ENCODE peak calls at places on chromosomes 16 and 17, in six cellular contexts. S is HCT116, D is neural progenitor cell, O is hepatocyte, T is GM23248, B is PC-3. R is an unnamed sample. For H3K4me1, the result is how much of the 10 kb centered on the place peaks cover.

GRCh38 chr17:68719431-68719830 is 118.3 kb upstream of the FAM20A start:
- DNase-seq in S (no peak), D (no peak), O (no peak), T (peak), B (peak), R (no peak)

GRCh38 chr17:142102-142661 is 4.8 kb downstream of the SCGB1C2 start:
- DNase-seq in S (peak), D (no peak), O (no peak), T (peak), B (peak), R (no peak)

GRCh38 chr16:67277999-67278772 is 1.1 kb upstream of the PLEKHG4 start:
- DNase-seq in S (no peak), D (no peak), O (peak), T (peak), B (peak), R (peak)

GRCh38 chr17:8629371-8630226 is 926 bp downstream of the MYH10 start:
- DNase-seq in S (no peak), D (peak), O (peak), T (peak), B (no peak), R (no peak)

GRCh38 chr17:75731086-75731715 is 9.9 kb downstream of the ITGB4 start:
- DNase-seq in S (no peak), D (no peak), O (peak), T (no peak), B (no peak), R (no peak)

GRCh38 chr17:60149691-60150582 is at the start of gene CA4:
- DNase-seq in S (no peak), D (peak), O (no peak), T (no peak), B (no peak), R (no peak)

GRCh38 chr17:2022647-2023046 is 2.5 kb downstream of the RTN4RL1 start:
- DNase-seq in S (no peak), D (no peak), O (no peak), T (no peak), B (no peak), R (no peak)

GRCh38 chr17:37191219-37191618 is 184.6 kb upstream of the C17orf78 start:
- DNase-seq in S (no peak), D (no peak), O (no peak), T (no peak), B (peak), R (no peak)

GRCh38 chr17:10156579-10157488 is 41.6 kb downstream of the GAS7 start:
- DNase-seq in S (no peak), D (no peak), O (no peak), T (peak), B (no peak), R (no peak)

GRCh38 chr16:28821874-28822519 is 802 bp upstream of the ATXN2L start:
- DNase-seq in S (no peak), D (peak), O (no peak), T (peak), B (no peak), R (no peak)

GRCh38 chr16:87140211-87141200 is 176.7 kb downstream of the C16orf95 start:
- DNase-seq in S (no peak), D (no peak), O (no peak), T (no peak), B (no peak), R (no peak)

GRCh38 chr16:19916064-19916463 is 31.4 kb upstream of the GPRC5B start:
- DNase-seq in S (no peak), D (no peak), O (peak), T (no peak), B (no peak), R (no peak)

GRCh38 chr16:28915181-28915580 is 9.9 kb downstream of the RABEP2 start:
- DNase-seq in S (no peak), D (no peak), O (no peak), T (peak), B (peak), R (no peak)

GRCh38 chr16:12539185-12539929 is 264.3 kb downstream of the CPPED1 start:
- DNase-seq in S (no peak), D (no peak), O (peak), T (peak), B (peak), R (no peak)

GRCh38 chr16:12540290-12540689 is 263.4 kb downstream of the CPPED1 start:
- DNase-seq in S (no peak), D (no peak), O (no peak), T (no peak), B (no peak), R (no peak)

GRCh38 chr16:12542818-12543699 is 260.6 kb downstream of the CPPED1 start:
- DNase-seq in S (no peak), D (no peak), O (no peak), T (no peak), B (no peak), R (no peak)

GRCh38 chr16:12543700-12544476 is 259.8 kb downstream of the CPPED1 start:
- DNase-seq in S (no peak), D (no peak), O (no peak), T (no peak), B (no peak), R (no peak)

DNA sequence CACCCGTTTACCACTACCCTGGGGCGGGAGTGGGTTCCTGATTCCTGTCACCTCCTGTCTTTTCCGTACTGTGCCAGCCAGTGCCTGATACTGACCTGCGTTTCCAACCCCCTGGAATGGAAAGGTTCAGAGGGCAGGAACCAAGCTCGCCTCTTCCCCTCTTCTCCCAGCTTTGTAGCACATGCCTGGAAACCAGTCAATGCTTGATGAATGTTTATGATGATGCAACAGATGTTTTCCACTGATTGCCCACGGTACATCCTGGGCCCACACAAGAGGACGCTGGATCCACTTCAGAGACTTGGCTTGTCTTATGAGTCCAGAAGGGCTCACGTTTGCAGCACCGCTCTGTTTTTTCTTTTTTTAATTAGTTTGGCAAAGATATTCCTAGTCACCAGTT is 262.0 kb downstream of the CPPED1 start:
- DNase-seq in S (no peak), D (no peak), O (no peak), T (no peak), B (no peak), R (no peak)
- TF ChIP-seq EZH2phosphoT487 in S (no peak), D (no peak), O (no peak), T (no peak), B (no peak), R (no peak)

DNA sequence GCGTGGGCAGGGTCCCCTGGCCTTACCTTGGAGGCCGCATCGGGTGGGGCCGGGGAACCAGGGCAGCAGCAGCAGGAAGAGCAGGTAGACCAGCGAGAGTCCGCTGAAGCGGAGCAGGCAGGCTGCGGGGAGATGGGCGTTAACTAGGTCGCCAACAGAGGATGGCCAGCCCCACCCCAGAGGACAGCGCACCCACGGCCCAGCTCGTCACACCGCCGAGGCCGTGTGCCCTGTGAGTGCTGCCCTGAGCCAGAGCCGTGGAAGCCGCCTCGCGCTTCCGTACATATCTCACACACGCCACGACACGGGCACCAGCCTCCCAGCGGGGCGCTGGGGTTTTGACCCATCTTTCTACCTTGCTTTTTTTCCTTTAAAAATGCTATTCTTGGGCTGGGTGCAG is 35.7 kb downstream of the PIEZO1 start:
- DNase-seq in S (no peak), D (no peak), O (no peak), T (no peak), B (no peak), R (no peak)
- H3K4me1 ChIP-seq in S (under half), D (under half), O (under half), T (under half), B (under half), R (under half)

GRCh38 chr16:51507286-51507685 is 356.2 kb upstream of the SALL1 start:
- DNase-seq in S (no peak), D (no peak), O (no peak), T (no peak), B (no peak), R (no peak)
- H3K4me2 ChIP-seq in S (no peak), D (no peak), O (no peak), T (no peak), B (no peak), R (no peak)

DNA sequence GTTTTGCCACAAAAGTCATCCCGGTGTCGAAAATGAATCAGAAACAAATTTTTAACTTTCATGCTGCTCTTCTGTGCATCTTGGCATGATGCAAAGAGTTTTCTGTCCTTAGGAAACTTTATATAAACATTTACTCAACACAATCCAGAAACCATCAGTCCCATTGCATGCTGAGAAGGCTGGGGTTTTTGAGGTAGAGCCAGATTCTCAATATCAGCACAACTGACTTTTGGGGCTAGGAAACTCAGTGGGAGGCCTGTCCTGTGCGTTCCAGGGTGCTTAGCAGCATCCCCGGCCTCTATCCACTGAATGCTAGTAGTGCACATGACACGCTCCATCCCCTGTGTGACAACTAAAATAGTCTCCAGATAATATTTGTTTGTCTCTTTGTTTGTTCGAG is 253.0 kb upstream of the XYLT1 start:
- DNase-seq in S (no peak), D (no peak), O (no peak), T (no peak), B (no peak), R (no peak)
- TF ChIP-seq EZH2phosphoT487 in S (no peak), D (no peak), O (no peak), T (no peak), B (no peak), R (no peak)

DNA sequence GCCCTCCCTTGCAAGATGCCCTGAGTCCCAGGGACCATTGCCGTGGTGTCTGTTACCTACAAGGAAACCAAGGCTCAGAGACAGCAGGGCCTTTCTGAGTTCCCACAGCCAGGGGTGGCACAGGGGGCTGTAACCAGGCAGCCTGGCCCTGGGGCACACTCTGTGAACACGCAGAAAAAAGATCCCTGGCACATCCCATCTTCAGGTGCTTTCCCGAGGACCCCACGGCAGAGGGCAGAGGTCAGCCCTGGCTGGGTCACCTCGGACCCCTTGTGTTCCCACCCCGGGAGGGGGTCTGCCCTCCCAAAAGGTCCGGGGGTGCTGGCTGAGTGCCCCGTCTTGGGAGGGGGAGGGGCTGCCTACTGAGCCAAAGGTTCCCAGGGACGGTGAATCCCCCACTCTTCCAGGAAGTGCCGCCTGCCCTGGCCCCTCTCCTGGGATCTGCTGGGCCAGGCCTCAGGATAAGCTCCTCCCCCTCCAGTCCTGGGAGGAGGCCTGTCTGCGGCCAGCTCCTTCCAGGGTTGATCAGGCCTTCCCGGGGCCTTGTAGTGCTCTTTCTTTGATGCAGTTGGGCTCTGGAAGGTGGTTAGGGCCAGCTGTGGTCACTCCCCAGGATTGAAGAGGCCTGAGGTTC is 8.1 kb downstream of the GLIS2 start:
- DNase-seq in S (no peak), D (peak), O (peak), T (peak), B (no peak), R (no peak)
- H3K4me1 ChIP-seq in S (under half), D (under half), O (half or more), T (under half), B (under half), R (under half)

DNA sequence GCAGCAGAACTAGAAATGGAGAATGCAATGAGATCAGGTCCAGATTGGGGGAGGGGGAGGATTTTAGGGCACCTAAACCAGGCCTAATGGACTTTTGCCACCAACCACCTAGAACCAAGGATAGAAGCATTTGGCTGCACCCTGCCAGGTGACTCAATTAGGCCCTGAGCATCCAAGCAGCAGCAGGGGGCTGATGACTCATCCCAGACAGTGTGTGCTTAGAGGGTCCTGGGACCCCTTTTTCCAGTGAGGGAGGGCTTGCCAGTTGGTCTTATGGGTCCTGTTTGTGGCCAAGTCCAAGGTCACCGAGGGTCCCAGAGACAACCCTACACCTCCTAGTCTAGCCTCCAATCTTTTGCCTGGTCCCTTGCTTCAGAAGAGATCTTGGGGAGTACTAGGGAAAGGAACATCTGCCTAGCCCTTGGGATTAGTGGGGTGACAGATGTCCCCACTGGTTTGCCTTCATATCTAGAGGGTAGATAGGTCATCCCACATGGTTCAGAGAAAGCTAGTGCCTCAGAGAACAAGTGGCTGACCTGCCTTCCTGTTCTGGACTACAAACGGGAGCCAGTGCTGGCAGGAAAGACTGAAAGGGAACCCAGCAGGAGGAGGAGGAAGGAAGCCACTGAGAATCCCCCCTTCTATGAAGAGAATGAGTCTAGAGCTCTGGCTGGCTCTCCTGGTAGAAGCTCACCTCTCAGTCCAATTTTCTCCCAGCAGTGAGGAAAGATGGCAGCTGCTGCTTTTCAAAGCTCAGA is 1.6 kb upstream of the TBKBP1 start:
- DNase-seq in S (no peak), D (no peak), O (no peak), T (no peak), B (no peak), R (no peak)
- H3K4me2 ChIP-seq in S (peak), D (peak), O (peak), T (no peak), B (no peak), R (no peak)

DNA sequence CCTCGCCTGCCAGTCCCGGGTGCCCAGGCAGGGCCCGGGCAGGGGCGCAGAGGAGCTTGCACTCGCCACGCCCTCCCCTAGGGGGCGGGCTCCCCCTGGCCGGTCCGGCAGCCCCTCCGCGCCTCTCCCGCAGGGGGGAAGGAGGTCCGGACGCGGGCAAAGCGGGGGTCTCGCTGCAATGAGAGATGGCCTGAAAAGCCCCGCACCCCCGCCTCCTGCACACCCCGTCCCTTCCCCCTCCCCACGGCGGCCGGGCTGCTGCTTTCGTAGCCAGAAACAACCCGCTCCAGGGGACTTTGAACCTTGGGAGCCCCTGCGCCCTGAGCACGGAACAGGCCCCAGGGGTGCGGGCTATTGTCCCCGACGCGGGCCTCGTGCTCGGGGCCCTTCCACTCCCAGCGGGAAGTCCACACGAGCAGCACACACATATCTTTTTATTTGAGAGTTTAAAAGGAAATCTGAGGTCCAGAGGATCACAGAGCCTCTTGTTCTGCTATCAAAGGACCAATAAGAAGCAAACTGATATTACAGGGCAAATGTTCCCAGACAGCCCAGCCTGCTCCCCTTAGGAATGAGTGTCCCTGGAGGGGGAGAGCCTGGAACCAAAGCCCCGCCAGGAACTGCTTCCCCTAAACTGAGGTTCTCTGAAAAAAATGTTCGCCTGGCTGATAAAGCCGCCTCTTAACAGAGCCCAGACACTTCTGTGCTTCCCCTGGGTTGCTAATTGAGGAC is 5.8 kb upstream of the CBX4 start:
- DNase-seq in S (no peak), D (peak), O (peak), T (peak), B (peak), R (peak)
- TF ChIP-seq EZH2phosphoT487 in S (no peak), D (no peak), O (no peak), T (no peak), B (no peak), R (no peak)

GRCh38 chr17:7309628-7310027 is 2.2 kb downstream of the EIF5A start:
- DNase-seq in S (no peak), D (no peak), O (no peak), T (no peak), B (no peak), R (no peak)

GRCh38 chr17:7313028-7313889 is 1.9 kb downstream of the GPS2 start:
- DNase-seq in S (no peak), D (no peak), O (no peak), T (peak), B (peak), R (no peak)

GRCh38 chr17:7308625-7309433 is 1.4 kb downstream of the EIF5A start:
- DNase-seq in S (peak), D (peak), O (peak), T (peak), B (peak), R (peak)

GRCh38 chr17:7312432-7313027 is 2.6 kb downstream of the GPS2 start:
- DNase-seq in S (no peak), D (no peak), O (no peak), T (no peak), B (no peak), R (no peak)

DNA sequence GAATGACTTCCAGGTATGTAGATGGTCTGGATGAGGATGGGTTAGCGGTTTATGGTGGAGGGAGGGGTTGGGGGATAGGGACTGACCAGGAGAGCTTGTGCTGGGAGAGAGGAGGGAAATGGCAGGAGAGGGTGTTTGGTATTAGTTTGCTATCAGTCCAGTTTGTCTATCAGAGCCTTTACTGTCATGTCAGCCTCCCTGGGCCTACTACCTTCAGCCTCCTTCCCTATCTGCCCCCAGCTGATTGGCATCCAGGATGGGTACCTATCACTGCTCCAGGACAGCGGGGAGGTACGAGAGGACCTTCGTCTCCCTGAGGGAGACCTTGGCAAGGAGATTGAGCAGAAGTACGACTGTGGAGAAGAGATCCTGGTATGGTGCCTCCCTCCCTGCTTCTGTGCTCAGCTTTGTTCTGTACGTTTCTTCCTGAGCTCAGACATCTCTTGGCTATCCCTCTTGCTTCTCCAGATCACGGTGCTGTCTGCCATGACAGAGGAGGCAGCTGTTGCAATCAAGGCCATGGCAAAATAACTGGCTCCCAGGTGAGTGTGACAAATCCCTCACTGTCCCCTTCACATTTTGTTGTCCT is 3.8 kb downstream of the EIF5A start:
- DNase-seq in S (no peak), D (no peak), O (no peak), T (no peak), B (no peak), R (no peak)
- H3K4me1 ChIP-seq in S (under half), D (under half), O (under half), T (under half), B (under half), R (under half)